ENCODE peak calls at places on chromosome 4, in ten cellular contexts. X is tibial nerve, F is breast epithelium, B is lung, G is prostate gland, K is neural progenitor cell, V is brain microvascular endothelial cell, J is sigmoid colon, U is transverse colon, E is K562. H is an unnamed sample.

GRCh38 chr4:86096373-86096772 is 263.5 kb downstream of the MAPK10 start:
- DNase-seq in X (no peak), F (no peak), B (no peak), G (no peak), K (no peak), V (no peak), J (no peak), U (no peak), E (no peak), H (no peak)

GRCh38 chr4:89373396-89373795 is 65.8 kb upstream of the GPRIN3 start:
- DNase-seq in X (no peak), F (no peak), B (no peak), G (no peak), K (peak), V (no peak), J (no peak), U (no peak), E (no peak), H (no peak)

GRCh38 chr4:28287837-28288236 is 1427.2 kb downstream of the STIM2 start:
- DNase-seq in X (no peak), F (no peak), B (no peak), G (no peak), K (no peak), V (peak), J (no peak), U (no peak), E (no peak), H (no peak)

GRCh38 chr4:29131304-29131703 is 1588.9 kb upstream of the PCDH7 start:
- DNase-seq in X (no peak), F (no peak), B (no peak), G (no peak), K (peak), V (no peak), J (no peak), U (no peak), E (no peak), H (no peak)

GRCh38 chr4:48109413-48110263 is 24.4 kb downstream of the TXK start:
- DNase-seq in X (no peak), F (no peak), B (no peak), G (peak), K (peak), V (peak), J (no peak), U (no peak), E (peak), H (no peak)

GRCh38 chr4:48538358-48538757 is 48.3 kb downstream of the ZAR1 start:
- DNase-seq in X (no peak), F (no peak), B (no peak), G (no peak), K (no peak), V (no peak), J (no peak), U (no peak), E (no peak), H (no peak)

GRCh38 chr4:103443324-103443723 is 245.2 kb upstream of the CENPE start:
- DNase-seq in X (no peak), F (no peak), B (no peak), G (no peak), K (no peak), V (peak), J (no peak), U (no peak), E (no peak), H (no peak)

GRCh38 chr4:7978489-7978888 is 38.8 kb upstream of the AFAP1 start:
- DNase-seq in X (no peak), F (peak), B (no peak), G (no peak), K (no peak), V (no peak), J (no peak), U (peak), E (no peak), H (no peak)

GRCh38 chr4:82885410-82885809 is 5.5 kb downstream of the SEC31A start:
- DNase-seq in X (no peak), F (no peak), B (no peak), G (no peak), K (no peak), V (no peak), J (no peak), U (no peak), E (no peak), H (no peak)
- H3K27ac ChIP-seq in X (no peak), F (no peak), B (no peak), G (no peak), K (no peak), V (no peak), J (no peak), U (no peak), E (no peak), H (no peak)

GRCh38 chr4:23962462-23962861 is 72.6 kb upstream of the PPARGC1A start:
- DNase-seq in X (no peak), F (no peak), B (no peak), G (peak), K (no peak), V (no peak), J (no peak), U (no peak), E (no peak), H (no peak)

GRCh38 chr4:23956601-23957364 is 66.9 kb upstream of the PPARGC1A start:
- DNase-seq in X (no peak), F (no peak), B (no peak), G (peak), K (no peak), V (peak), J (no peak), U (no peak), E (no peak), H (no peak)

GRCh38 chr4:23959401-23960148 is 69.7 kb upstream of the PPARGC1A start:
- DNase-seq in X (no peak), F (no peak), B (no peak), G (no peak), K (no peak), V (no peak), J (no peak), U (no peak), E (no peak), H (no peak)

GRCh38 chr4:23958749-23959148 is 68.9 kb upstream of the PPARGC1A start:
- DNase-seq in X (no peak), F (no peak), B (no peak), G (no peak), K (no peak), V (no peak), J (no peak), U (no peak), E (no peak), H (no peak)

DNA sequence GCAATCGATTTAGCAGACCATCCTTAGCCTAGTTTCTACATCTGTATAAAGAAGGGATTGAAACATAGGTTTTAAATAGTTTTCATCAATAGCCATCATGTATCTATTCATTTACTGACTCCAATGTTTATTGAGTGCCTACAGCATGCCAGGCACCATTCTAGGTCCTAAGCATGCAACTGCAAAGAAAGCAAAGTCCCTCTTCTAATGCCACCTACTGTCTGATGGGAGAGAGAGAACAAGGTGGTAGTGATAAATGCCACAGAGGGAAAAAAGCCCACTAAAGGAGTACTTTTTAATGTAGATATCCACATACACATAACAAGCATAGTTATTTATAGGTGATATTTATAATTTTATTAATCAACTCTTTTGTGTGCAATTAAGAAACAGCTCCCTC is 67.6 kb upstream of the PPARGC1A start:
- DNase-seq in X (no peak), F (no peak), B (no peak), G (no peak), K (no peak), V (no peak), J (no peak), U (no peak), E (no peak), H (no peak)
- TF ChIP-seq CTCF in X (no peak), F (no peak), B (no peak), G (no peak), K (no peak), V (no peak), J (no peak), U (no peak), E (no peak), H (no peak)

DNA sequence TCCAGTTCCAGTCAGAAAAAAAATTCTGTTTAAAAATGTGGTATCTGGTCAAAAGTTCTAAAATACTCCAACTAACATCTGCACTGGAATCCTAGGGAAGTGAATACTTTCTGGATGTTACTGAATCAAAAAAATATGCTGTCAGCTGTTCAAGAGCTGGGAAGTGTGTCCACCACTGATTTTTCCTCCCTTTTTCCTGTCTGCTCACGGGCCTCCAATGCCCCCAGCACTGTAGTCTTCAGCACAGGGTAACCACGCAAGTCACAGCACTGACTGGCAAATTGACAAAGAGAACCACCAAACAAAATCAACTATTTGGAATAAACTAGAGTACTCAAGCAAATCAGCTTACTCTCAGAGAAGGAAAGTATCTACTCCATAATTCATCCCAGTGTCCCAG is 9.9 kb downstream of the VEGFC start:
- DNase-seq in X (no peak), F (no peak), B (no peak), G (no peak), K (no peak), V (no peak), J (no peak), U (no peak), E (no peak), H (no peak)
- H3K4me3 ChIP-seq in X (no peak), F (peak), B (no peak), G (no peak), K (no peak), V (no peak), J (no peak), U (no peak), E (no peak), H (no peak)

DNA sequence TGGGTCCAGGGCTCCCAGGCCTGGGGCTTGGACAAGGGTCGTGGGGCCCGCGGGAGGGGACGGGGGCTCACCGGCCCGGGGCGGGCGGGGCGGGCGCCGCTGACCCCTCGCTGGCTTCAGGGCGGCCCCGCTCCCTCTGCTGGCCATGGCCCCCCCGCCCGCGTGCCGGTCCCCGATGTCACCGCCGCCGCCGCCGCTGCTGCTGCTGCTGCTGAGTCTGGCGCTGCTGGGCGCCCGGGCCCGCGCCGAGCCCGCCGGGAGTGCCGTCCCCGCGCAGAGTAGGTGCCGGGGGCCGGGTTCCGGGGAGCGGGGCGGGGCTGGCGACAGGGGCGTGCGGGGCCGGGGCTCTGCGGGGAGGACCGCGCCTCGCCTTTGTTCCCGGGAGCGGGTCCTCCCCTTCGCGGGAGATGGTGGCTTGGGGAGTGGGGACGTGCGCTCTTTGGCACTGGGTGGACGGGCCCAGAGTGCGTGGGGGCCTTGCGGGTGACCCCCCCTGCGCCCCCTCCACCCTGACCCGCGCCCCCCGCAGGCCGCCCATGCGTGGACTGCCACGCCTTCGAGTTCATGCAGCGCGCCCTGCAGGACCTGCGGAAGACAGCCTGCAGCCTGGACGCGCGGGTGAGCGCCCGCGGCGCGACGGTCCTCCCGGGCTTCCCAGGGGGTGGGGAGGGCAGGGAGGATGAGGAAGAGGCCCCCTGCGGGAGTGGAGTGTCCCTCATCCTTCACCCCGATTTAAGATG is 16.8 kb upstream of the NAT8L start:
- DNase-seq in X (no peak), F (no peak), B (no peak), G (no peak), K (peak), V (no peak), J (no peak), U (peak), E (peak), H (peak)
- H3K27ac ChIP-seq in X (no peak), F (no peak), B (no peak), G (no peak), K (no peak), V (no peak), J (no peak), U (peak), E (peak), H (no peak)

DNA sequence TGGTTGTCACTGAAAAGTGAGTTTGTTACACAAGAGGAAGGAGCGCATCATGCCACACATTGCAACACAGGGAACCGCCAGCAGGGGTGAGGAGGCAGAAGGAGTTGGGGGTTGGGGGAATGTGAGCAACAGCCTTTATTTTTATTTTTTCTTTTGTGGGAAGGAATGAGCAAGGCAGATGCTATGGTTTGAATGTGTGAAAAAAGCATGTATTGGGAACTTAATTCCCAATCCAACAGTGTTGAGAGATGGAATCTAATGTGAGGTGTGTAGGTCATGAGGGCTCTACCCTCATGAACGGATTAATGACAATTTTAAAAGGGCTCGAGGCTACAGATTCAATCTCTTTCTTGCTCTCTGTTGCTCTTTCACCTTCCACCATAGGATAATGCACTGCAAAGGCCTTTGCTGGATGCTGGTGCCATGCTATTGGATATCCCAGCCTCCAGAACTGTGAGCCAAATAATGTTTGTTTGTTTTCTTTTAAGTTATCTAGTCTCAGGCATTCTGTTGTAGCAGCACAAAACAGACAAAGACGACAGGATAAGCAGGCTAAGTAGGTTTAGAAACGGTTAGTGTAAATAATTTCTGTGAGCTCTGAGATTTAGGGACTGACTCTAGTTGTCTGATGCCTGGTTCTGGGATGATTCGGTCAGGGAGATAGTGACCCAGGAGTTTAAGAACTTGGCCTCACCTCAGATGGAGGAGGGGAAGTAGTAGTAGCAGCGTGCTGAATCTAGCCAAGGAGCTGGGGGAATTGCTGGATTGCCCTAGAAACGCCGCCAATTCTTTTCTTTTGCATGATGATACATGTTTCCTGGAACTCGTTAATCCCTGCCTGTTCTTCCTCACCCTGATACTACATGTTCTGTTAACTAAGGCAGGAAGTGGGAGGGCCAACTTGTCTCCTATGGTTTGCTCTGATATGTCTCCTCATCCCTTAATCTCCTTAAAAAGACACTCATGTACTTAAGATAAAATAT is 156.6 kb upstream of the CTSO start:
- DNase-seq in X (no peak), F (no peak), B (no peak), G (peak), K (no peak), V (no peak), J (peak), U (no peak), E (peak), H (no peak)
- TF ChIP-seq CTCF in X (no peak), F (peak), B (no peak), G (no peak), K (peak), V (peak), J (no peak), U (no peak), E (no peak), H (no peak)